ENCODE peak calls at places on chromosomes 3 and 15, in five cellular contexts. R is neuronal stem cell, T is IMR-90, D is mesendoderm, J is H1. Z is an unnamed sample.

GRCh38 chr15:89822611-89822950 is 7.9 kb upstream of the ANPEP start:
- DNase-seq in T (no peak), J (no peak), R (no peak), D (no peak), Z (no peak)

GRCh38 chr3:100214574-100214964 is 46.2 kb upstream of the TBC1D23 start:
- DNase-seq in T (no peak), R (no peak), J (no peak), D (no peak), Z (no peak)

GRCh38 chr3:191085091-191085490 is 114.0 kb upstream of the OSTN start:
- DNase-seq in J (no peak), R (no peak), D (no peak), T (peak; percentile 9), Z (peak; percentile 1)

GRCh38 chr3:25895443-25895842 is 105.6 kb downstream of the OXSM start:
- DNase-seq in J (no peak), D (peak; percentile 68), T (peak; percentile 84), R (no peak), Z (no peak)

GRCh38 chr3:54071596-54071995 is 50.8 kb upstream of the CACNA2D3 start:
- DNase-seq in T (no peak), R (no peak), D (no peak), J (no peak), Z (no peak)

GRCh38 chr3:105042586-105042985 is 324.1 kb upstream of the ALCAM start:
- DNase-seq in R (no peak), D (no peak), J (no peak), T (no peak), Z (no peak)

GRCh38 chr15:100277087-100277855 is 64.5 kb downstream of the ADAMTS17 start:
- DNase-seq in D (no peak), T (no peak), J (no peak), R (no peak), Z (no peak)

GRCh38 chr15:51108933-51109550 is 14.3 kb upstream of the TNFAIP8L3 start:
- DNase-seq in T (peak; percentile 92), J (no peak), R (no peak), D (no peak), Z (peak; percentile 30)

GRCh38 chr3:120524171-120524923 is 71.8 kb upstream of the NDUFB4 start:
- DNase-seq in D (no peak), T (peak; percentile 55), R (no peak), J (no peak), Z (peak; percentile 52)

GRCh38 chr15:78399081-78399480 is 38.9 kb upstream of the IREB2 start:
- DNase-seq in J (no peak), T (no peak), D (no peak), R (no peak), Z (no peak)

GRCh38 chr15:78208887-78209645 is 25.3 kb downstream of the ACSBG1 start:
- DNase-seq in J (peak; percentile 44), T (no peak), D (no peak), R (no peak), Z (no peak)

GRCh38 chr15:101159096-101159935 is 92.5 kb downstream of the CHSY1 start:
- DNase-seq in T (no peak), J (no peak), R (no peak), D (no peak), Z (no peak)

GRCh38 chr3:86934851-86935250 is 56.1 kb downstream of the VGLL3 start:
- DNase-seq in D (no peak), T (no peak), R (no peak), J (no peak), Z (no peak)

GRCh38 chr3:42683875-42684593 is 1.3 kb upstream of the KLHL40 start:
- DNase-seq in T (peak; percentile 97), D (peak; percentile 78), J (no peak), R (no peak), Z (peak; percentile 95)

GRCh38 chr3:113663761-113664160 is 32.7 kb downstream of the USF3 start:
- DNase-seq in J (no peak), D (no peak), R (no peak), T (no peak), Z (no peak)

GRCh38 chr3:83523470-83524073 is 1435.2 kb upstream of the CADM2 start:
- DNase-seq in D (peak; percentile 88), T (no peak), R (peak; percentile 64), J (peak; percentile 54), Z (peak; percentile 29)

GRCh38 chr15:93042691-93043378 is 46.2 kb downstream of the RGMA start:
- DNase-seq in D (no peak), T (no peak), R (no peak), J (no peak), Z (no peak)

GRCh38 chr3:134093906-134094305 is 64.2 kb upstream of the SLCO2A1 start:
- DNase-seq in D (no peak), R (no peak), J (no peak), T (peak; percentile 46), Z (peak; percentile 54)

GRCh38 chr3:146896711-146897110 is 291.6 kb upstream of the PLSCR5 start:
- DNase-seq in T (no peak), R (no peak), J (no peak), D (peak; percentile 2), Z (no peak)

GRCh38 chr3:107641572-107642307 is 119.0 kb downstream of the BBX start:
- DNase-seq in D (no peak), R (no peak), T (no peak), J (no peak), Z (peak; percentile 26)

GRCh38 chr15:34754674-34755418 is at the start of gene GJD2:
- DNase-seq in R (peak; percentile 51), D (peak; percentile 53), T (no peak), J (peak; percentile 76), Z (no peak)

GRCh38 chr3:140092883-140093536 is 158.0 kb downstream of the CLSTN2 start:
- DNase-seq in J (peak; percentile 46), D (peak; percentile 34), R (no peak), T (no peak), Z (no peak)

DNA sequence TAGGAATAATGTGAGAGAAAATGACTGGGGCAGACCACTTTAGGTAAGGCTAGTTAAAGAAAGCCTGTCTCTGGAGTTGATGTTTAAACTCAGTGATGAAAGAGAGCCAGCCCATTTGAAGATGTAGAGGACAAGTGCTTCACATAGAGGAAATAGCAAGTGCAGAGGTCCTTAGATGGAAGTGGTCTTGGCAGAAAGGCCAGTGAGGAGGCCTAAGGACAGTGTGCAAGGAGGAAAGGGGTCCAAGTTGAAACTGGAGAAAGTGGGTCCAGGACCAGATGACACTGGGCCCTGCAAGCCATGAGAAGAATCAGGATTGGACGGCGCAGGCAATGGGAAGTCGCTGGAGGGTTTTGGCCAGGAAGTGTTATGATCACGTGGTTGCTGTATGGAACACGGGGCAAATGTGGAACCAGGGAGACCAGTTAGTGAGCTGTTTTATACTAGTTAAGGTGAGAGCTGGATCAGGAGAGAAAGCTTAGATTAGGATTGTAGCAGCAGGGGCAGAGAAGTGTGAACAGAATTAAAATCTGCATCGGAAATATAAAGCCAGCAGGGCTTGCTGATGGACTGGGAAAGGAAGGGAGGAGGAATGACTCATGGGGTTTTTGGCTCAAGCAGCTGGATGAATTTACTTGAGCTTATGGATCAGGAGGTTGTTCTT is 48.0 kb upstream of the SCAANT1 start:
- DNase-seq in T (peak; percentile 84), J (no peak), R (no peak), D (peak; percentile 68), Z (peak; percentile 81)
- H3K4me3 ChIP-seq in T (no peak overlapping the region), J (no peak overlapping the region), R (no peak overlapping the region), D (no peak overlapping the region), Z (peak overlapping the region; percentile 77)

DNA sequence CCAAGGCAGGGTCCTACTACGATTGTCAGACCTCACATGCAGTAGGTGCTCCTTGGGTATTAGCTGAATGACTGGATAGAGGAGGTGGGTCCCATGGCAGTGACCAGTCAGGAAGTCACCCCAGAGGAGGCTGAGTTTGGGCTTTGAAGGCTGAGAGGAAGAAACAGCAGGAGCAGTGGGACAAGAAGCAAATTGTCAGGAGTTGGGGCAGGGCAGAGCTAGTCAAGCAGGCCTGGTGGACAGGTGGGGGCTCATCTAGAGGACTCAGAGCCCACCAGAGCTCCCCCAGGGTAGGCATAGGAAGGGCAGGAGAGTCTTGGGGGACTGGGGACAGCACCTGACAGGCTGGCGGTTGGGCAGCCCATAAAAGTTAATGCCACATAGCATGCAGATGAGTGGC is 3.1 kb downstream of the NBEAL2 start:
- DNase-seq in R (no peak), D (no peak), T (no peak), J (no peak), Z (no peak)
- H4K8ac ChIP-seq in R (no peak overlapping the region), D (no peak overlapping the region), T (no peak overlapping the region), J (no peak overlapping the region), Z (no peak overlapping the region)

GRCh38 chr3:79954756-79955155 is 187.0 kb upstream of the ROBO1 start:
- DNase-seq in T (no peak), D (no peak), R (no peak), J (no peak), Z (no peak)
- H3K23ac ChIP-seq in T (no peak overlapping the region), D (no peak overlapping the region), R (no peak overlapping the region), J (no peak overlapping the region), Z (no peak overlapping the region)

GRCh38 chr3:142210144-142210543 is 15.2 kb downstream of the GK5 start:
- DNase-seq in T (no peak), D (no peak), J (no peak), R (no peak), Z (peak; percentile 30)
- H3K4me3 ChIP-seq in T (no peak overlapping the region), D (no peak overlapping the region), J (no peak overlapping the region), R (no peak overlapping the region), Z (peak overlapping the region; percentile 54)